ENCODE peak calls at places on chromosomes 1 and 21, in four cellular contexts. One of them, this sample, is unnamed.

GRCh38 chr21:35359076-35359475 is 310.0 kb upstream of the RUNX1 start:
- DNase-seq in stimulated activated effector memory CD8-positive, alpha-beta T cell treated with anti-CD3 and anti-CD28 coated beads, Interleukin-12 subunit alpha, Interleukin-12 subunit beta, amount 100 ng/mL, for 72 hours: no peak
- DNase-seq in neural crest cell: no peak
- DNase-seq in astrocyte of the hippocampus: no peak
- DNase-seq in this sample: no peak

GRCh38 chr1:55088413-55088812 is 49.1 kb downstream of the PCSK9 start:
- DNase-seq in stimulated activated effector memory CD8-positive, alpha-beta T cell treated with anti-CD3 and anti-CD28 coated beads, Interleukin-12 subunit alpha, Interleukin-12 subunit beta, amount 100 ng/mL, for 72 hours: no peak
- DNase-seq in neural crest cell: no peak
- DNase-seq in astrocyte of the hippocampus: no peak
- DNase-seq in this sample: no peak

GRCh38 chr1:3324704-3325535 is 129.5 kb upstream of the ARHGEF16 start:
- DNase-seq in stimulated activated effector memory CD8-positive, alpha-beta T cell treated with anti-CD3 and anti-CD28 coated beads, Interleukin-12 subunit alpha, Interleukin-12 subunit beta, amount 100 ng/mL, for 72 hours: no peak
- DNase-seq in neural crest cell: no peak
- DNase-seq in astrocyte of the hippocampus: no peak
- DNase-seq in this sample: no peak

GRCh38 chr1:78520216-78520615 is 29.4 kb downstream of the PTGFR start:
- DNase-seq in stimulated activated effector memory CD8-positive, alpha-beta T cell treated with anti-CD3 and anti-CD28 coated beads, Interleukin-12 subunit alpha, Interleukin-12 subunit beta, amount 100 ng/mL, for 72 hours: no peak
- DNase-seq in neural crest cell: no peak
- DNase-seq in astrocyte of the hippocampus: peak; percentile 6
- DNase-seq in this sample: no peak

GRCh38 chr1:8671313-8671917 is 146.0 kb downstream of the RERE start:
- DNase-seq in stimulated activated effector memory CD8-positive, alpha-beta T cell treated with anti-CD3 and anti-CD28 coated beads, Interleukin-12 subunit alpha, Interleukin-12 subunit beta, amount 100 ng/mL, for 72 hours: no peak
- DNase-seq in neural crest cell: peak; percentile 17
- DNase-seq in astrocyte of the hippocampus: peak; percentile 73
- DNase-seq in this sample: peak; percentile 7

GRCh38 chr1:228735871-228736586 is 750 bp downstream of the RHOU start:
- DNase-seq in stimulated activated effector memory CD8-positive, alpha-beta T cell treated with anti-CD3 and anti-CD28 coated beads, Interleukin-12 subunit alpha, Interleukin-12 subunit beta, amount 100 ng/mL, for 72 hours: no peak
- DNase-seq in neural crest cell: peak; percentile 29
- DNase-seq in astrocyte of the hippocampus: peak; percentile 37
- DNase-seq in this sample: peak; percentile 26

GRCh38 chr1:80349218-80349617 is 1342.7 kb upstream of the ADGRL4 start:
- DNase-seq in stimulated activated effector memory CD8-positive, alpha-beta T cell treated with anti-CD3 and anti-CD28 coated beads, Interleukin-12 subunit alpha, Interleukin-12 subunit beta, amount 100 ng/mL, for 72 hours: no peak
- DNase-seq in neural crest cell: no peak
- DNase-seq in astrocyte of the hippocampus: no peak
- DNase-seq in this sample: no peak

GRCh38 chr1:156118175-156118868 is 3.8 kb downstream of the LMNA start:
- DNase-seq in stimulated activated effector memory CD8-positive, alpha-beta T cell treated with anti-CD3 and anti-CD28 coated beads, Interleukin-12 subunit alpha, Interleukin-12 subunit beta, amount 100 ng/mL, for 72 hours: no peak
- DNase-seq in neural crest cell: no peak
- DNase-seq in astrocyte of the hippocampus: no peak
- DNase-seq in this sample: no peak

GRCh38 chr1:113874017-113874879 is 2.7 kb upstream of the PTPN22 start:
- DNase-seq in stimulated activated effector memory CD8-positive, alpha-beta T cell treated with anti-CD3 and anti-CD28 coated beads, Interleukin-12 subunit alpha, Interleukin-12 subunit beta, amount 100 ng/mL, for 72 hours: no peak
- DNase-seq in neural crest cell: no peak
- DNase-seq in astrocyte of the hippocampus: no peak
- DNase-seq in this sample: no peak

GRCh38 chr1:239831577-239832355 is 259.9 kb upstream of the FMN2 start:
- DNase-seq in stimulated activated effector memory CD8-positive, alpha-beta T cell treated with anti-CD3 and anti-CD28 coated beads, Interleukin-12 subunit alpha, Interleukin-12 subunit beta, amount 100 ng/mL, for 72 hours: no peak
- DNase-seq in neural crest cell: no peak
- DNase-seq in astrocyte of the hippocampus: no peak
- DNase-seq in this sample: no peak

GRCh38 chr1:87149166-87150065 is 179.3 kb upstream of the LMO4 start:
- DNase-seq in stimulated activated effector memory CD8-positive, alpha-beta T cell treated with anti-CD3 and anti-CD28 coated beads, Interleukin-12 subunit alpha, Interleukin-12 subunit beta, amount 100 ng/mL, for 72 hours: no peak
- DNase-seq in neural crest cell: no peak
- DNase-seq in astrocyte of the hippocampus: peak; percentile 51
- DNase-seq in this sample: peak; percentile 19

GRCh38 chr1:222697858-222698257 is 14.4 kb downstream of the AIDA start:
- DNase-seq in stimulated activated effector memory CD8-positive, alpha-beta T cell treated with anti-CD3 and anti-CD28 coated beads, Interleukin-12 subunit alpha, Interleukin-12 subunit beta, amount 100 ng/mL, for 72 hours: no peak
- DNase-seq in neural crest cell: no peak
- DNase-seq in astrocyte of the hippocampus: peak; percentile 65
- DNase-seq in this sample: no peak